ENCODE peak calls at places on chromosome 14, in eight cellular contexts. E is left ventricle myocardium inferior; U is OCI-LY7; R is kidney epithelial cell; D is HFFc6; Y is osteocyte; K is WTC11; X is activated CD8-positive, alpha-beta T cell treated with anti-CD3 and anti-CD28 coated beads for 36 hours. P is an unnamed sample.

GRCh38 chr14:89012272-89013097 is 188.0 kb downstream of the TTC8 start:
- DNase-seq in D (no peak), U (no peak), R (no peak), K (no peak), E (no peak), X (no peak), Y (no peak), P (no peak)

GRCh38 chr14:81310606-81311005 is 89.5 kb downstream of the STON2 start:
- DNase-seq in Y (no peak), K (no peak), E (no peak), D (no peak), X (no peak), U (no peak), R (no peak), P (no peak)

GRCh38 chr14:60310086-60310684 is 61.2 kb downstream of the PPM1A start:
- DNase-seq in Y (no peak), K (no peak), D (no peak), E (no peak), R (no peak), U (no peak), X (no peak), P (no peak)

GRCh38 chr14:54623279-54624004 is 56.5 kb downstream of the SAMD4A start:
- DNase-seq in U (no peak), E (no peak), R (no peak), Y (no peak), K (no peak), D (no peak), X (no peak), P (no peak)

GRCh38 chr14:20486700-20487401 is 17.6 kb downstream of the PNP start:
- DNase-seq in X (no peak), D (no peak), Y (no peak), R (no peak), K (no peak), U (no peak), E (no peak), P (no peak)

GRCh38 chr14:34211732-34212131 is 250.3 kb downstream of the SPTSSA start:
- DNase-seq in R (peak; percentile 47), U (no peak), X (no peak), Y (no peak), D (no peak), K (no peak), E (no peak), P (no peak)

GRCh38 chr14:26655128-26655527 is 57.3 kb upstream of the NOVA1 start:
- DNase-seq in U (no peak), K (no peak), Y (no peak), E (no peak), X (no peak), R (no peak), D (no peak), P (no peak)

GRCh38 chr14:91164676-91165075 is 50.8 kb downstream of the DGLUCY start:
- DNase-seq in K (no peak), Y (no peak), E (peak; percentile 53), R (no peak), U (no peak), D (no peak), X (no peak), P (no peak)

GRCh38 chr14:43898709-43899108 is 608.4 kb downstream of the FSCB start:
- DNase-seq in R (no peak), K (no peak), D (no peak), E (no peak), U (no peak), Y (no peak), X (no peak), P (no peak)

GRCh38 chr14:97453991-97454390 is 656.8 kb downstream of the VRK1 start:
- DNase-seq in Y (no peak), X (no peak), K (no peak), R (no peak), U (no peak), D (no peak), E (no peak), P (no peak)

GRCh38 chr14:50955373-50956043 is 11.2 kb upstream of the PYGL start:
- DNase-seq in Y (no peak), U (peak; percentile 25), E (peak; percentile 43), R (peak; percentile 91), K (peak; percentile 55), D (peak; percentile 98), X (peak; percentile 64), P (no peak)

GRCh38 chr14:50951032-50951431 is 6.7 kb upstream of the PYGL start:
- DNase-seq in X (no peak), E (no peak), Y (no peak), R (no peak), U (no peak), D (no peak), K (no peak), P (no peak)

GRCh38 chr14:50957296-50957695 is 13.0 kb upstream of the PYGL start:
- DNase-seq in K (no peak), U (no peak), Y (no peak), E (no peak), R (no peak), X (no peak), D (no peak), P (no peak)

GRCh38 chr14:50953497-50953896 is 9.2 kb upstream of the PYGL start:
- DNase-seq in R (no peak), Y (no peak), E (no peak), X (no peak), K (no peak), U (no peak), D (no peak), P (no peak)

GRCh38 chr14:50954811-50955372 is 10.6 kb upstream of the PYGL start:
- DNase-seq in K (no peak), E (no peak), X (no peak), R (no peak), Y (no peak), U (peak; percentile 63), D (peak; percentile 69), P (peak; percentile 71)
- TF ChIP-seq CTCF in K (peak; percentile 17), E (peak; percentile 70), X (peak; percentile 57), R (peak; percentile 66), Y (peak; percentile 83), U (peak; percentile 87), D (peak; percentile 78), P (peak; percentile 45)

GRCh38 chr14:106327234-106327633 is 800.9 kb downstream of the TMEM121 start:
- DNase-seq in Y (no peak), D (no peak), X (no peak), R (no peak), K (no peak), E (no peak), U (no peak), P (no peak)
- TF ChIP-seq CTCF in Y (no peak), D (no peak), X (no peak), R (no peak), K (no peak), E (no peak), U (no peak), P (no peak)

GRCh38 chr14:52551696-52552062 is 626 bp downstream of the TXNDC16 start:
- DNase-seq in D (peak; percentile 22), R (no peak), Y (no peak), E (no peak), X (peak; percentile 16), K (no peak), U (peak; percentile 55), P (no peak)
- TF ChIP-seq CTCF in D (peak; percentile 62), R (peak; percentile 50), Y (peak; percentile 40), E (peak; percentile 23), X (no peak), K (no peak), U (peak; percentile 78), P (peak; percentile 32)

DNA sequence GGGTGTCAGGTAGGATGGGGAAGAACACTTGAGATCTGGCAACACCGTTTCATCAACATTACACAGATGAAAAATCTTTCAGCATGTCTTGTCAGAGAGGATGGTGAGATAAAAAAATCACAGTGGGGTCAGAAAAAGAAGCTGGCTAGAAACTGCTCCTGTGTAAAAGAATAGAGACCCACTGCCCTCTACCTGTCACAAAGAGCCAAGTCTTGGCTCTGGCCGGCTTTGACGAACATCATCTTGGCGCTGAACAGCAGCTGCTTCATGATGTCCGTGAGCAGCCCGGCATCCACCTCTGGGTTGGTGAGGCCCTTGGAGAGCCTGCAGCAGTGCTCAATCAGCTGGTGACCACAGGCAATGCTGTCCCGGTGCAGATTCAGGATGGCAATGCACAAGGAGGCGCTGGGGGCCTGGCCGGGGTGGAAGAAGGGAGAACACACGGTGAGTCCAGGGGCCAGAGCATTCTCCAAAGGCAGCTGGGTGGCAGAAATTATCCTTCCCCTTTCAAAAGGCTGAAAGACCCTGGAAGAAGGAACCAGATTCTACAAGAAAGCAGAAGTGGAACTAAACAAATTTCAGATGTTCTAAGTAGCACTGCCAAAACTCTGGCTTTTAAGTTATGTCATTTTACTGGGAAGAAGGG is 50.2 kb downstream of the ZFYVE26 start:
- DNase-seq in K (no peak), Y (no peak), X (no peak), D (no peak), E (no peak), U (peak; percentile 13), R (no peak), P (no peak)
- TF ChIP-seq CTCF in K (no peak), Y (no peak), X (no peak), D (no peak), E (no peak), U (no peak), R (no peak), P (no peak)

GRCh38 chr14:104731249-104731924 is 7.4 kb downstream of the ADSS1 start:
- DNase-seq in U (peak; percentile 25), K (peak; percentile 54), E (no peak), X (peak; percentile 30), Y (no peak), D (peak; percentile 16), R (no peak), P (no peak)
- TF ChIP-seq CTCF in U (peak; percentile 58), K (peak; percentile 41), E (peak; percentile 43), X (no peak), Y (peak; percentile 38), D (peak; percentile 73), R (peak; percentile 57), P (peak; percentile 34)

GRCh38 chr14:77721437-77721836 is 13.5 kb downstream of the SLIRP start:
- DNase-seq in E (no peak), K (no peak), Y (no peak), D (no peak), U (no peak), X (no peak), R (no peak), P (no peak)

GRCh38 chr14:77717608-77718305 is 9.9 kb downstream of the SLIRP start:
- DNase-seq in K (no peak), X (no peak), R (no peak), Y (no peak), E (no peak), U (no peak), D (no peak), P (no peak)

GRCh38 chr14:77722301-77722700 is 14.4 kb downstream of the SLIRP start:
- DNase-seq in E (no peak), X (no peak), K (no peak), R (no peak), U (no peak), Y (no peak), D (no peak), P (no peak)
- TF ChIP-seq CTCF in E (no peak), X (no peak), K (no peak), R (no peak), U (no peak), Y (no peak), D (no peak), P (no peak)

P was measured in GM13977.